ENCODE peak calls at places on chromosomes 16 and 17, in four cellular contexts. K is neuronal stem cell, X is H1, W is H9. A is an unnamed sample.

GRCh38 chr17:27540300-27541105 is 84.3 kb downstream of the KSR1 start:
- DNase-seq in X (no peak), W (no peak), K (no peak), A (peak)

GRCh38 chr16:24041834-24042631 is 206.2 kb downstream of the PRKCB start:
- DNase-seq in X (peak), W (peak), K (peak), A (peak)

GRCh38 chr16:53041196-53041977 is 11.3 kb downstream of the CHD9NB start:
- DNase-seq in K (no peak), W (peak), X (peak), A (peak)

GRCh38 chr17:46878055-46878454 is 26.7 kb downstream of the WNT9B start:
- DNase-seq in K (no peak), X (no peak), W (no peak), A (no peak)

GRCh38 chr17:83185023-83186002 is 105.9 kb downstream of the METRNL start:
- DNase-seq in W (peak), X (no peak), K (no peak), A (no peak)

GRCh38 chr16:31487720-31488629 is 5.1 kb downstream of the SLC5A2 start:
- DNase-seq in X (peak), K (no peak), W (peak), A (peak)

GRCh38 chr17:77503916-77504651 is 363.3 kb downstream of the SEC14L1 start:
- DNase-seq in X (no peak), W (peak), K (no peak), A (no peak)

GRCh38 chr16:825298-826061 is 24.9 kb upstream of the GNG13 start:
- DNase-seq in W (no peak), X (no peak), K (no peak), A (no peak)

GRCh38 chr16:8372141-8372540 is 218.2 kb downstream of the TMEM114 start:
- DNase-seq in X (no peak), W (no peak), K (no peak), A (no peak)

GRCh38 chr17:20206591-20206990 is 197.4 kb downstream of the SPECC1 start:
- DNase-seq in W (no peak), K (no peak), X (no peak), A (peak)

GRCh38 chr17:1746975-1747543 is 4.4 kb downstream of the SERPINF2 start:
- DNase-seq in X (peak), W (peak), K (no peak), A (no peak)

GRCh38 chr17:13704333-13704732 is 102.6 kb upstream of the HS3ST3A1 start:
- DNase-seq in W (no peak), X (no peak), K (no peak), A (peak)

GRCh38 chr17:60079401-60079861 is 710 bp upstream of the HEATR6 start:
- DNase-seq in X (no peak), W (no peak), K (no peak), A (peak)

GRCh38 chr17:11996722-11997146 is 541 bp downstream of the ZNF18 start:
- DNase-seq in W (no peak), X (no peak), K (no peak), A (peak)

GRCh38 chr16:13041180-13041579 is 139.8 kb downstream of the SHISA9 start:
- DNase-seq in X (no peak), W (no peak), K (no peak), A (no peak)

GRCh38 chr17:13952252-13952721 is 117.0 kb upstream of the COX10 start:
- DNase-seq in K (no peak), X (no peak), W (no peak), A (no peak)

GRCh38 chr17:4786111-4786491 is at the start of gene VMO1:
- DNase-seq in K (no peak), W (peak), X (no peak), A (no peak)

GRCh38 chr16:48614759-48615158 is 4.8 kb upstream of the N4BP1 start:
- DNase-seq in X (no peak), K (no peak), W (no peak), A (no peak)

GRCh38 chr17:81967244-81967532 is 6.2 kb upstream of the NOTUM start:
- DNase-seq in W (no peak), K (no peak), X (peak), A (no peak)

GRCh38 chr17:17020821-17021193 is 21.4 kb upstream of the MPRIP start:
- DNase-seq in W (no peak), X (no peak), K (no peak), A (no peak)
- H2BK12ac ChIP-seq in W (no peak), X (no peak), K (peak), A (no peak)

DNA sequence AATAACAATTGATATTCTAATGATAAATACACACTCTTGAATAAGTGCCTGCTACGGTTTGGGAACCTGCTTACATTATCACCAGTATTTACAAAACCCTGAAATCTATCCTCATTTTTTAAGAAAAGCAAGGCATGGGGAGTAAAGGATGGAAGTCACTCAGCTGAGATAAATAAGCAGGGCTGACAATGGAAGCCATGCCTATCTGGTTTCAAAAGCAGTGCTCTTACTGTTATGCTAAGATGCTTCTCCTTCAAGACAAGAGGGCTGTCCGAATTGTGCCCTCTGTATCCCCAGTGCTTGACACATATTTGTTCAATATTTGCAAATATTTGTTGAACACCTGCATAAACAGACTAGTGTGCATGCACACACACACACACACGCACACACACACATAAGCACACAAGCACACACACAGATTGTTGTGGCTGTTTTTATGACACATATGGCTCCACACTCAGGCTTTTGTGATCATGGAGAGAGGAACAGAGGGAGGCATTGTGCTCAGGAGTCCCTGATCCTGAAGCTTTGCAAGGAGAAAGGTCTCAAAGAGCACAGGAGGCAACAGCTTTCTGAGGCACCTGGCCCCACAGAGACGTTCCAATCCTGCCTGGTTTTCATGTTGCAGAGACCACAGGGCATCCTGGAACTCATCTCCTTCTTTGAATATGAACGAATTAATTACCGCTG is 401.5 kb upstream of the CDH11 start:
- DNase-seq in X (no peak), K (peak), W (no peak), A (no peak)
- H2BK12ac ChIP-seq in X (peak), K (no peak), W (no peak), A (no peak)

DNA sequence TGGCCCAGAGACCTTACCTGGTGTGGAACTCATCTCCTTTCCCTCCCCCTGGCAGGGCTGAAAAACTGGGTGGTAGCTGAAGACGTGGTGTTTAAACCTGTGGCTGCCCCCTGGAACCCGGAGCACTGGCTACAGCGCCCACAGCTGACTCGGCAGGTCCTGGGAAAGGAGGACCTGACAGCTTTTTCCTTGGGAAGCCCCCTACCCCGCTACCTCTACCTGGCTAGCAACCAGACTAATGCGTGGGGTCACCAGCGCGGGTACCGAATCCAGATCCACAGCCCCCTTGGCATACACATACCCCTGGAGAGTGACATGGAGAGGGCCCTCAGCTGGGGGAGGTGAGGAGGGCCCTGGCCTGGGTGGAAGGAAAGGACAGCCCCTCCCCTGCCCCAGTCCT is 2.0 kb upstream of the AOC3 start:
- DNase-seq in X (no peak), W (no peak), K (no peak), A (no peak)
- H2BK12ac ChIP-seq in X (no peak), W (no peak), K (no peak), A (no peak)

GRCh38 chr17:79031996-79032875 is 8.3 kb downstream of the C1QTNF1 start:
- DNase-seq in K (no peak), X (no peak), W (no peak), A (no peak)
- H2BK12ac ChIP-seq in K (no peak), X (no peak), W (no peak), A (peak)

A was measured in mesenchymal stem cell.